ENCODE peak calls at places on chromosomes 16 and 17, in ten cellular contexts. One of them, this sample, is unnamed.

GRCh38 chr16:57563761-57564160 is 21.3 kb downstream of the ADGRG5 start:
- DNase-seq in heart left ventricle: no peak
- DNase-seq in NCI-H1092: no peak
- DNase-seq in progenitor cell of endocrine pancreas: no peak
- DNase-seq in T-helper 1 cell: no peak
- DNase-seq in NCI-H748 treated with DMSO at 0.1 percent for 48 hours: no peak
- DNase-seq in lower leg skin: no peak
- DNase-seq in NCI-H1436: no peak
- DNase-seq in tibial artery: no peak
- DNase-seq in stimulated activated effector memory CD8-positive, alpha-beta T cell treated with anti-CD3 and anti-CD28 coated beads, Interleukin-12 subunit alpha, Interleukin-12 subunit beta, amount 100 ng/mL, for 72 hours: no peak
- DNase-seq in this sample: no peak

GRCh38 chr16:68781784-68782183 is 44.7 kb downstream of the CDH1 start:
- DNase-seq in heart left ventricle: no peak
- DNase-seq in NCI-H1092: no peak
- DNase-seq in progenitor cell of endocrine pancreas: no peak
- DNase-seq in T-helper 1 cell: no peak
- DNase-seq in NCI-H748 treated with DMSO at 0.1 percent for 48 hours: no peak
- DNase-seq in lower leg skin: no peak
- DNase-seq in NCI-H1436: no peak
- DNase-seq in tibial artery: no peak
- DNase-seq in stimulated activated effector memory CD8-positive, alpha-beta T cell treated with anti-CD3 and anti-CD28 coated beads, Interleukin-12 subunit alpha, Interleukin-12 subunit beta, amount 100 ng/mL, for 72 hours: no peak
- DNase-seq in this sample: no peak

GRCh38 chr17:6365187-6365943 is 69.6 kb downstream of the AIPL1 start:
- DNase-seq in heart left ventricle: no peak
- DNase-seq in NCI-H1092: no peak
- DNase-seq in progenitor cell of endocrine pancreas: no peak
- DNase-seq in T-helper 1 cell: no peak
- DNase-seq in NCI-H748 treated with DMSO at 0.1 percent for 48 hours: no peak
- DNase-seq in lower leg skin: peak
- DNase-seq in NCI-H1436: no peak
- DNase-seq in tibial artery: no peak
- DNase-seq in stimulated activated effector memory CD8-positive, alpha-beta T cell treated with anti-CD3 and anti-CD28 coated beads, Interleukin-12 subunit alpha, Interleukin-12 subunit beta, amount 100 ng/mL, for 72 hours: no peak
- DNase-seq in this sample: peak

GRCh38 chr17:19398301-19399181 is 11.6 kb upstream of the MFAP4 start:
- DNase-seq in heart left ventricle: peak
- DNase-seq in NCI-H1092: no peak
- DNase-seq in progenitor cell of endocrine pancreas: no peak
- DNase-seq in T-helper 1 cell: no peak
- DNase-seq in NCI-H748 treated with DMSO at 0.1 percent for 48 hours: peak
- DNase-seq in lower leg skin: peak
- DNase-seq in NCI-H1436: peak
- DNase-seq in tibial artery: peak
- DNase-seq in stimulated activated effector memory CD8-positive, alpha-beta T cell treated with anti-CD3 and anti-CD28 coated beads, Interleukin-12 subunit alpha, Interleukin-12 subunit beta, amount 100 ng/mL, for 72 hours: no peak
- DNase-seq in this sample: peak

GRCh38 chr17:79735096-79735495 is 4.4 kb downstream of the ENPP7 start:
- DNase-seq in heart left ventricle: no peak
- DNase-seq in NCI-H1092: no peak
- DNase-seq in progenitor cell of endocrine pancreas: no peak
- DNase-seq in T-helper 1 cell: no peak
- DNase-seq in NCI-H748 treated with DMSO at 0.1 percent for 48 hours: no peak
- DNase-seq in lower leg skin: no peak
- DNase-seq in NCI-H1436: no peak
- DNase-seq in tibial artery: no peak
- DNase-seq in stimulated activated effector memory CD8-positive, alpha-beta T cell treated with anti-CD3 and anti-CD28 coated beads, Interleukin-12 subunit alpha, Interleukin-12 subunit beta, amount 100 ng/mL, for 72 hours: no peak
- DNase-seq in this sample: no peak

GRCh38 chr17:40312893-40313659 is 4.1 kb downstream of the RARA start:
- DNase-seq in heart left ventricle: no peak
- DNase-seq in NCI-H1092: no peak
- DNase-seq in progenitor cell of endocrine pancreas: no peak
- DNase-seq in T-helper 1 cell: no peak
- DNase-seq in NCI-H748 treated with DMSO at 0.1 percent for 48 hours: no peak
- DNase-seq in lower leg skin: peak
- DNase-seq in NCI-H1436: no peak
- DNase-seq in tibial artery: no peak
- DNase-seq in stimulated activated effector memory CD8-positive, alpha-beta T cell treated with anti-CD3 and anti-CD28 coated beads, Interleukin-12 subunit alpha, Interleukin-12 subunit beta, amount 100 ng/mL, for 72 hours: no peak
- DNase-seq in this sample: no peak

GRCh38 chr17:18258356-18259038 is at the start of gene FLII:
- DNase-seq in heart left ventricle: peak
- DNase-seq in NCI-H1092: no peak
- DNase-seq in progenitor cell of endocrine pancreas: peak
- DNase-seq in T-helper 1 cell: peak
- DNase-seq in NCI-H748 treated with DMSO at 0.1 percent for 48 hours: peak
- DNase-seq in lower leg skin: peak
- DNase-seq in NCI-H1436: peak
- DNase-seq in tibial artery: no peak
- DNase-seq in stimulated activated effector memory CD8-positive, alpha-beta T cell treated with anti-CD3 and anti-CD28 coated beads, Interleukin-12 subunit alpha, Interleukin-12 subunit beta, amount 100 ng/mL, for 72 hours: peak
- DNase-seq in this sample: peak

GRCh38 chr17:30970757-30971567 is at the start of gene RNF135:
- DNase-seq in heart left ventricle: peak
- DNase-seq in NCI-H1092: peak
- DNase-seq in progenitor cell of endocrine pancreas: peak
- DNase-seq in T-helper 1 cell: peak
- DNase-seq in NCI-H748 treated with DMSO at 0.1 percent for 48 hours: peak
- DNase-seq in lower leg skin: peak
- DNase-seq in NCI-H1436: no peak
- DNase-seq in tibial artery: peak
- DNase-seq in stimulated activated effector memory CD8-positive, alpha-beta T cell treated with anti-CD3 and anti-CD28 coated beads, Interleukin-12 subunit alpha, Interleukin-12 subunit beta, amount 100 ng/mL, for 72 hours: peak
- DNase-seq in this sample: peak

GRCh38 chr17:57927048-57927723 is 28.0 kb downstream of the CUEDC1 start:
- DNase-seq in heart left ventricle: no peak
- DNase-seq in NCI-H1092: peak
- DNase-seq in progenitor cell of endocrine pancreas: no peak
- DNase-seq in T-helper 1 cell: no peak
- DNase-seq in NCI-H748 treated with DMSO at 0.1 percent for 48 hours: peak
- DNase-seq in lower leg skin: no peak
- DNase-seq in NCI-H1436: no peak
- DNase-seq in tibial artery: peak
- DNase-seq in stimulated activated effector memory CD8-positive, alpha-beta T cell treated with anti-CD3 and anti-CD28 coated beads, Interleukin-12 subunit alpha, Interleukin-12 subunit beta, amount 100 ng/mL, for 72 hours: no peak
- DNase-seq in this sample: no peak

GRCh38 chr17:63498621-63499195 is 21.8 kb downstream of the ACE start:
- DNase-seq in heart left ventricle: no peak
- DNase-seq in NCI-H1092: no peak
- DNase-seq in progenitor cell of endocrine pancreas: no peak
- DNase-seq in T-helper 1 cell: no peak
- DNase-seq in NCI-H748 treated with DMSO at 0.1 percent for 48 hours: no peak
- DNase-seq in lower leg skin: no peak
- DNase-seq in NCI-H1436: no peak
- DNase-seq in tibial artery: no peak
- DNase-seq in stimulated activated effector memory CD8-positive, alpha-beta T cell treated with anti-CD3 and anti-CD28 coated beads, Interleukin-12 subunit alpha, Interleukin-12 subunit beta, amount 100 ng/mL, for 72 hours: no peak
- DNase-seq in this sample: peak

GRCh38 chr16:6957676-6958075 is 375.0 kb upstream of the RBFOX1 start:
- DNase-seq in heart left ventricle: no peak
- DNase-seq in NCI-H1092: no peak
- DNase-seq in progenitor cell of endocrine pancreas: no peak
- DNase-seq in T-helper 1 cell: no peak
- DNase-seq in NCI-H748 treated with DMSO at 0.1 percent for 48 hours: no peak
- DNase-seq in lower leg skin: no peak
- DNase-seq in NCI-H1436: no peak
- DNase-seq in tibial artery: no peak
- DNase-seq in stimulated activated effector memory CD8-positive, alpha-beta T cell treated with anti-CD3 and anti-CD28 coated beads, Interleukin-12 subunit alpha, Interleukin-12 subunit beta, amount 100 ng/mL, for 72 hours: no peak
- DNase-seq in this sample: no peak

GRCh38 chr16:74984194-74984669 is 691 bp downstream of the WDR59 start:
- DNase-seq in heart left ventricle: no peak
- DNase-seq in NCI-H1092: no peak
- DNase-seq in progenitor cell of endocrine pancreas: peak
- DNase-seq in T-helper 1 cell: no peak
- DNase-seq in NCI-H748 treated with DMSO at 0.1 percent for 48 hours: no peak
- DNase-seq in lower leg skin: peak
- DNase-seq in NCI-H1436: no peak
- DNase-seq in tibial artery: no peak
- DNase-seq in stimulated activated effector memory CD8-positive, alpha-beta T cell treated with anti-CD3 and anti-CD28 coated beads, Interleukin-12 subunit alpha, Interleukin-12 subunit beta, amount 100 ng/mL, for 72 hours: peak
- DNase-seq in this sample: peak

GRCh38 chr17:15262291-15263205 is 2.6 kb downstream of the PMP22 start:
- DNase-seq in heart left ventricle: peak
- DNase-seq in NCI-H1092: no peak
- DNase-seq in progenitor cell of endocrine pancreas: peak
- DNase-seq in T-helper 1 cell: no peak
- DNase-seq in NCI-H748 treated with DMSO at 0.1 percent for 48 hours: no peak
- DNase-seq in lower leg skin: peak
- DNase-seq in NCI-H1436: no peak
- DNase-seq in tibial artery: peak
- DNase-seq in stimulated activated effector memory CD8-positive, alpha-beta T cell treated with anti-CD3 and anti-CD28 coated beads, Interleukin-12 subunit alpha, Interleukin-12 subunit beta, amount 100 ng/mL, for 72 hours: no peak
- DNase-seq in this sample: peak

GRCh38 chr16:77637939-77638338 is 84.4 kb upstream of the NUDT7 start:
- DNase-seq in heart left ventricle: no peak
- DNase-seq in NCI-H1092: no peak
- DNase-seq in progenitor cell of endocrine pancreas: no peak
- DNase-seq in T-helper 1 cell: no peak
- DNase-seq in NCI-H748 treated with DMSO at 0.1 percent for 48 hours: no peak
- DNase-seq in lower leg skin: no peak
- DNase-seq in NCI-H1436: no peak
- DNase-seq in tibial artery: no peak
- DNase-seq in stimulated activated effector memory CD8-positive, alpha-beta T cell treated with anti-CD3 and anti-CD28 coated beads, Interleukin-12 subunit alpha, Interleukin-12 subunit beta, amount 100 ng/mL, for 72 hours: no peak
- DNase-seq in this sample: no peak

GRCh38 chr17:70168044-70168978 is 1.0 kb upstream of the KCNJ2 start:
- DNase-seq in heart left ventricle: peak
- DNase-seq in NCI-H1092: no peak
- DNase-seq in progenitor cell of endocrine pancreas: peak
- DNase-seq in T-helper 1 cell: no peak
- DNase-seq in NCI-H748 treated with DMSO at 0.1 percent for 48 hours: peak
- DNase-seq in lower leg skin: peak
- DNase-seq in NCI-H1436: peak
- DNase-seq in tibial artery: peak
- DNase-seq in stimulated activated effector memory CD8-positive, alpha-beta T cell treated with anti-CD3 and anti-CD28 coated beads, Interleukin-12 subunit alpha, Interleukin-12 subunit beta, amount 100 ng/mL, for 72 hours: no peak
- DNase-seq in this sample: peak

GRCh38 chr17:53630638-53631037 is 192.1 kb upstream of the KIF2B start:
- DNase-seq in heart left ventricle: no peak
- DNase-seq in NCI-H1092: no peak
- DNase-seq in progenitor cell of endocrine pancreas: no peak
- DNase-seq in T-helper 1 cell: no peak
- DNase-seq in NCI-H748 treated with DMSO at 0.1 percent for 48 hours: no peak
- DNase-seq in lower leg skin: no peak
- DNase-seq in NCI-H1436: no peak
- DNase-seq in tibial artery: no peak
- DNase-seq in stimulated activated effector memory CD8-positive, alpha-beta T cell treated with anti-CD3 and anti-CD28 coated beads, Interleukin-12 subunit alpha, Interleukin-12 subunit beta, amount 100 ng/mL, for 72 hours: no peak
- DNase-seq in this sample: no peak

GRCh38 chr16:27347930-27348685 is 34.3 kb downstream of the IL4R start:
- DNase-seq in heart left ventricle: no peak
- DNase-seq in NCI-H1092: no peak
- DNase-seq in progenitor cell of endocrine pancreas: no peak
- DNase-seq in T-helper 1 cell: no peak
- DNase-seq in NCI-H748 treated with DMSO at 0.1 percent for 48 hours: no peak
- DNase-seq in lower leg skin: no peak
- DNase-seq in NCI-H1436: no peak
- DNase-seq in tibial artery: no peak
- DNase-seq in stimulated activated effector memory CD8-positive, alpha-beta T cell treated with anti-CD3 and anti-CD28 coated beads, Interleukin-12 subunit alpha, Interleukin-12 subunit beta, amount 100 ng/mL, for 72 hours: no peak
- DNase-seq in this sample: peak

GRCh38 chr17:3534881-3535252 is 22.7 kb downstream of the TRPV3 start:
- DNase-seq in heart left ventricle: no peak
- DNase-seq in NCI-H1092: no peak
- DNase-seq in progenitor cell of endocrine pancreas: no peak
- DNase-seq in T-helper 1 cell: no peak
- DNase-seq in NCI-H748 treated with DMSO at 0.1 percent for 48 hours: no peak
- DNase-seq in lower leg skin: no peak
- DNase-seq in NCI-H1436: no peak
- DNase-seq in tibial artery: no peak
- DNase-seq in stimulated activated effector memory CD8-positive, alpha-beta T cell treated with anti-CD3 and anti-CD28 coated beads, Interleukin-12 subunit alpha, Interleukin-12 subunit beta, amount 100 ng/mL, for 72 hours: no peak
- DNase-seq in this sample: peak

GRCh38 chr17:50845260-50846147 is 10.1 kb downstream of the WFIKKN2 start:
- DNase-seq in heart left ventricle: peak
- DNase-seq in NCI-H1092: no peak
- DNase-seq in progenitor cell of endocrine pancreas: no peak
- DNase-seq in T-helper 1 cell: no peak
- DNase-seq in NCI-H748 treated with DMSO at 0.1 percent for 48 hours: no peak
- DNase-seq in lower leg skin: peak
- DNase-seq in NCI-H1436: no peak
- DNase-seq in tibial artery: peak
- DNase-seq in stimulated activated effector memory CD8-positive, alpha-beta T cell treated with anti-CD3 and anti-CD28 coated beads, Interleukin-12 subunit alpha, Interleukin-12 subunit beta, amount 100 ng/mL, for 72 hours: no peak
- DNase-seq in this sample: peak

This sample was measured in amniotic epithelial cell.